ENCODE peak calls at places on chromosome 4, in six cellular contexts. I, X, M, W, U and J are unnamed samples.

GRCh38 chr4:20159516-20159915 is 92.2 kb upstream of the SLIT2 start:
- DNase-seq in I (no peak), X (no peak), M (no peak), W (no peak), U (no peak), J (no peak)

GRCh38 chr4:55396305-55397023 is 707 bp downstream of the TMEM165 start:
- DNase-seq in I (peak; percentile 38), X (peak; percentile 71), M (no peak), W (peak; percentile 59), U (peak; percentile 60), J (no peak)

GRCh38 chr4:183628189-183628588 is 30.8 kb downstream of the RWDD4 start:
- DNase-seq in I (no peak), X (no peak), M (peak; percentile 65), W (no peak), U (no peak), J (no peak)

GRCh38 chr4:138230048-138230447 is 12.1 kb downstream of the SLC7A11 start:
- DNase-seq in I (no peak), X (no peak), M (no peak), W (no peak), U (no peak), J (no peak)

GRCh38 chr4:185839204-185839712 is 27.3 kb upstream of the SORBS2 start:
- DNase-seq in I (peak; percentile 98), X (peak; percentile 57), M (no peak), W (peak; percentile 38), U (peak; percentile 52), J (no peak)

GRCh38 chr4:56307423-56307822 is 79.9 kb downstream of the AASDH start:
- DNase-seq in I (peak; percentile 6), X (no peak), M (no peak), W (no peak), U (no peak), J (no peak)

GRCh38 chr4:110306363-110306762 is 107.9 kb upstream of the ELOVL6 start:
- DNase-seq in I (peak; percentile 41), X (no peak), M (no peak), W (no peak), U (no peak), J (no peak)

GRCh38 chr4:24888945-24889344 is 23.9 kb downstream of the CCDC149 start:
- DNase-seq in I (no peak), X (no peak), M (no peak), W (no peak), U (no peak), J (no peak)

GRCh38 chr4:105145913-105146285 is 777 bp upstream of the TET2 start:
- DNase-seq in I (no peak), X (no peak), M (no peak), W (peak; percentile 49), U (peak; percentile 27), J (no peak)

GRCh38 chr4:11843340-11843739 is 414.6 kb upstream of the HS3ST1 start:
- DNase-seq in I (no peak), X (no peak), M (no peak), W (no peak), U (no peak), J (no peak)

GRCh38 chr4:139530833-139531427 is 25.1 kb downstream of the SETD7 start:
- DNase-seq in I (peak; percentile 35), X (no peak), M (no peak), W (peak; percentile 76), U (no peak), J (peak; percentile 68)